ENCODE peak calls at places on chromosomes 1 and 21, in eight cellular contexts. V is stomach; U is CD8-positive, alpha-beta memory T cell; Z is adrenal gland; C is heart left ventricle; B is transverse colon; N is A673; D is CD8-positive, alpha-beta T cell. P is an unnamed sample.

GRCh38 chr1:84298336-84298687 is 3.2 kb upstream of the SAMD13 start:
- DNase-seq in N (peak; percentile 68), Z (peak; percentile 70), V (peak; percentile 62), U (no peak), B (peak; percentile 66), D (peak; percentile 48), C (peak; percentile 61), P (peak; percentile 2)

GRCh38 chr1:156009404-156009803 is 11.3 kb downstream of the SSR2 start:
- DNase-seq in V (no peak), C (no peak), D (no peak), U (no peak), B (no peak), Z (no peak), N (no peak), P (no peak)

GRCh38 chr1:240031009-240031408 is 60.7 kb upstream of the FMN2 start:
- DNase-seq in D (no peak), Z (no peak), U (no peak), B (no peak), C (no peak), V (no peak), N (no peak), P (no peak)

GRCh38 chr1:46810596-46810995 is 11.8 kb downstream of the CYP4B1 start:
- DNase-seq in B (no peak), U (no peak), C (no peak), V (no peak), D (no peak), Z (no peak), N (no peak), P (no peak)

GRCh38 chr1:112337028-112337531 is 58.9 kb upstream of the CTTNBP2NL start:
- DNase-seq in B (no peak), C (peak; percentile 53), U (no peak), N (peak; percentile 45), D (no peak), Z (no peak), V (peak; percentile 34), P (no peak)

GRCh38 chr1:169546087-169546995 is 39.9 kb downstream of the F5 start:
- DNase-seq in B (peak; percentile 47), V (peak; percentile 55), N (peak; percentile 80), C (peak; percentile 33), D (peak; percentile 63), U (peak; percentile 25), Z (peak; percentile 72), P (peak; percentile 43)

GRCh38 chr1:18284750-18285532 is 177.3 kb downstream of the IGSF21 start:
- DNase-seq in Z (no peak), N (no peak), D (no peak), U (no peak), B (no peak), C (no peak), V (no peak), P (no peak)

GRCh38 chr1:112297536-112297935 is 98.5 kb upstream of the CTTNBP2NL start:
- DNase-seq in Z (no peak), C (no peak), B (no peak), U (no peak), N (peak; percentile 16), V (no peak), D (no peak), P (no peak)

GRCh38 chr1:46183119-46183842 is 7.0 kb upstream of the P3R3URF start:
- DNase-seq in Z (peak; percentile 91), B (peak; percentile 89), D (no peak), U (no peak), N (peak; percentile 35), C (peak; percentile 89), V (peak; percentile 94), P (no peak)

GRCh38 chr1:100704473-100704872 is 15.1 kb upstream of the VCAM1 start:
- DNase-seq in B (no peak), U (no peak), Z (no peak), D (no peak), V (no peak), C (no peak), N (no peak), P (no peak)

GRCh38 chr1:54885237-54885679 is 1.7 kb downstream of the DHCR24 start:
- DNase-seq in C (no peak), Z (no peak), V (no peak), B (no peak), U (no peak), N (no peak), D (no peak), P (no peak)

GRCh38 chr1:98232678-98233077 is 311.8 kb upstream of the DPYD start:
- DNase-seq in D (no peak), U (no peak), N (no peak), V (no peak), B (no peak), C (no peak), Z (no peak), P (no peak)

GRCh38 chr1:205430631-205431305 is 8.9 kb upstream of the LEMD1 start:
- DNase-seq in U (peak; percentile 42), N (peak; percentile 74), C (peak; percentile 52), V (peak; percentile 71), Z (peak; percentile 68), B (peak; percentile 71), D (peak; percentile 64), P (peak; percentile 54)

GRCh38 chr1:81543764-81544163 is 257.0 kb upstream of the ADGRL2 start:
- DNase-seq in D (no peak), C (no peak), B (no peak), V (no peak), N (no peak), Z (no peak), U (no peak), P (no peak)

GRCh38 chr1:90132306-90132705 is 137.4 kb downstream of the ZNF326 start:
- DNase-seq in D (no peak), B (no peak), Z (no peak), C (no peak), U (no peak), N (no peak), V (no peak), P (no peak)

DNA sequence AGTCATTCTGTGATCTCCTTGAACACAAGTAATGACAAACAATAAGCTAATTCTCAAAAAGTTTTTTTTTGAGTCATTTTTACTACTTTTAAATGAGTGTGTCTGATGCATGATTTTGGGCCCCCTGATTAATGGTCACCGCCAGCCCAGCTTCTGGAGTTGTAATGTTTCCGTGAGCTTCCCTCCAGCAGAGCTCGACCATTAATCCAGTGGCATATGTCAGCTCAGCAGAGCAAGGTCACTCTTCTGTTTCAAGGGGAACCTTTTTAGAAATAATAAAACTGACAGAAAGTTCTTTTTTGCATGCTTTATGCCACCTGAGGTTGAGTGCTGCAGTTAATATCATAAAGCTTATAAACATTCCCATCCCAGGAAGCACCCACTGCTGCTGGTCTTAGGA is 14.2 kb downstream of the SAMSN1 start:
- DNase-seq in C (no peak), D (no peak), N (no peak), U (no peak), Z (no peak), B (no peak), V (no peak), P (no peak)
- H3K4me3 ChIP-seq in C (no peak overlapping the region), D (no peak overlapping the region), N (no peak overlapping the region), U (no peak overlapping the region), Z (no peak overlapping the region), B (no peak overlapping the region), V (no peak overlapping the region), P (no peak overlapping the region)

DNA sequence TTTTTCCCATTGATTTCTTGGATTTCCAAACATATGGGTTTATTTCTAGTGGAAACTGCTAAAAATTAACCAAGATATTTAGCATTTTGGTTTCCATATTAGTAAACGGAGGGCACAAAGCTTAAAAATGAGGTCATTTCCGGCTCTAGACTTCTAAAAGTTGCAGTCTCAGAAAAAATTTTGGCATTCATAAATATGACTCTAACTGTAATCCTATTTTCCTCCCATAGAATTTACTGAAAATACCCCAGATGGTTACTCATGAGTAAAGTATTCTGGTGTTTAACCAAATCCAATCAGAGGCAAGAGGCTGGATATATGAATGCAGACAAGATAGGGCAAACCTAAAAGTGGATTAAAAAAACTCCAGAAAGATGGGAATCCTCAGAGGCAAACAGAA is 90.0 kb upstream of the BCL10 start:
- DNase-seq in D (no peak), U (no peak), N (peak; percentile 93), C (no peak), B (no peak), V (no peak), Z (no peak), P (no peak)
- H3K4me1 ChIP-seq in D (no peaks in the 10 kb centered on the region), U (no peaks in the 10 kb centered on the region), N (peaks cover 79% of the 10 kb centered on the region), C (no peaks in the 10 kb centered on the region), B (no peaks in the 10 kb centered on the region), V (peaks cover 3% of the 10 kb centered on the region), Z (no peaks in the 10 kb centered on the region), P (no peaks in the 10 kb centered on the region)

GRCh38 chr1:91502138-91502881 is 1.7 kb downstream of the CDC7 start:
- DNase-seq in D (no peak), B (no peak), C (no peak), V (no peak), Z (no peak), U (no peak), N (no peak), P (no peak)

GRCh38 chr1:91503975-91504530 is 3.4 kb downstream of the CDC7 start:
- DNase-seq in B (no peak), V (no peak), N (no peak), C (no peak), U (no peak), Z (no peak), D (no peak), P (no peak)

GRCh38 chr1:91501527-91501859 is 842 bp downstream of the CDC7 start:
- DNase-seq in C (no peak), D (no peak), Z (no peak), U (no peak), B (no peak), V (no peak), N (no peak), P (peak; percentile 51)

GRCh38 chr1:91503332-91503900 is 2.8 kb downstream of the CDC7 start:
- DNase-seq in D (no peak), C (no peak), N (no peak), Z (no peak), U (no peak), B (no peak), V (no peak), P (no peak)

GRCh38 chr1:91502882-91503184 is 2.2 kb downstream of the CDC7 start:
- DNase-seq in V (no peak), Z (no peak), N (peak; percentile 36), U (no peak), C (no peak), B (no peak), D (no peak), P (no peak)
- H3K36me3 ChIP-seq in V (no peaks in the 10 kb centered on the region), Z (no peaks in the 10 kb centered on the region), N (peaks cover 4% of the 10 kb centered on the region), U (no peaks in the 10 kb centered on the region), C (no peaks in the 10 kb centered on the region), B (no peaks in the 10 kb centered on the region), D (no peaks in the 10 kb centered on the region), P (no peaks in the 10 kb centered on the region)

GRCh38 chr1:220528679-220529529 is 968 bp downstream of the MARK1 start:
- DNase-seq in D (no peak), C (no peak), N (no peak), V (no peak), U (no peak), Z (peak; percentile 19), B (peak; percentile 9), P (no peak)

GRCh38 chr1:220526294-220526693 is 1.6 kb upstream of the MARK1 start:
- DNase-seq in N (peak; percentile 16), B (no peak), Z (no peak), V (no peak), C (no peak), D (no peak), U (no peak), P (no peak)

GRCh38 chr1:220527279-220528048 is 472 bp upstream of the MARK1 start:
- DNase-seq in V (no peak), U (no peak), B (peak; percentile 29), Z (peak; percentile 26), C (peak; percentile 57), D (no peak), N (peak; percentile 28), P (no peak)

GRCh38 chr1:220528049-220528678 is at the start of gene MARK1:
- DNase-seq in N (peak; percentile 62), V (peak; percentile 38), Z (peak; percentile 59), D (no peak), C (peak; percentile 90), U (no peak), B (peak; percentile 58), P (peak; percentile 8)

GRCh38 chr1:220529530-220529920 is 1.6 kb downstream of the MARK1 start:
- DNase-seq in V (no peak), C (no peak), D (no peak), Z (no peak), N (no peak), B (no peak), U (no peak), P (no peak)
- H3K4me3 ChIP-seq in V (peak overlapping the region; percentile 72), C (peak overlapping the region; percentile 87), D (no peak overlapping the region), Z (peak overlapping the region; percentile 87), N (no peak overlapping the region), B (no peak overlapping the region), U (no peak overlapping the region), P (no peak overlapping the region)